ENCODE peak calls at places on chromosomes 11 and 22, in four cellular contexts. One of them, this sample, is unnamed.

GRCh38 chr22:49380828-49381114 is 446.9 kb downstream of the BRD1 start:
- DNase-seq in K562: no peak
- DNase-seq in HepG2: no peak
- DNase-seq in GM12878: no peak
- DNase-seq in this sample: no peak

GRCh38 chr11:116233581-116233980 is 539.2 kb downstream of the BUD13 start:
- DNase-seq in HepG2: no peak
- DNase-seq in GM12878: no peak
- DNase-seq in K562: no peak
- DNase-seq in this sample: no peak

GRCh38 chr11:26199341-26199740 is 132.6 kb upstream of the ANO3 start:
- DNase-seq in GM12878: no peak
- DNase-seq in K562: no peak
- DNase-seq in HepG2: no peak
- DNase-seq in this sample: no peak

GRCh38 chr22:19085233-19086043 is 36.8 kb downstream of the DGCR2 start:
- DNase-seq in HepG2: peak; percentile 26
- DNase-seq in GM12878: peak; percentile 43
- DNase-seq in K562: peak; percentile 71
- DNase-seq in this sample: no peak

GRCh38 chr22:40572976-40573375 is 63.5 kb downstream of the MRTFA start:
- DNase-seq in K562: no peak
- DNase-seq in GM12878: no peak
- DNase-seq in HepG2: no peak
- DNase-seq in this sample: no peak

GRCh38 chr22:32531955-32532818 is 57.6 kb downstream of the FBXO7 start:
- DNase-seq in GM12878: no peak
- DNase-seq in HepG2: peak; percentile 87
- DNase-seq in K562: peak; percentile 74
- DNase-seq in this sample: peak; percentile 67

GRCh38 chr11:90363739-90364138 is 140.9 kb upstream of the CHORDC1 start:
- DNase-seq in HepG2: no peak
- DNase-seq in K562: no peak
- DNase-seq in GM12878: no peak
- DNase-seq in this sample: no peak

GRCh38 chr11:68471360-68472340 is 11.1 kb downstream of the PPP6R3 start:
- DNase-seq in HepG2: no peak
- DNase-seq in K562: no peak
- DNase-seq in GM12878: peak; percentile 32
- DNase-seq in this sample: no peak

GRCh38 chr11:120877746-120878365 is 146.0 kb upstream of the TBCEL start:
- DNase-seq in GM12878: no peak
- DNase-seq in HepG2: no peak
- DNase-seq in K562: no peak
- DNase-seq in this sample: no peak

GRCh38 chr11:27205269-27205668 is 157.7 kb downstream of the CCDC34 start:
- DNase-seq in GM12878: no peak
- DNase-seq in HepG2: no peak
- DNase-seq in K562: no peak
- DNase-seq in this sample: no peak
- TF ChIP-seq CBX5 in GM12878: no peak
- TF ChIP-seq CBX5 in HepG2: no peak
- TF ChIP-seq CBX5 in K562: no peak
- TF ChIP-seq CBX5 in this sample: no peak

GRCh38 chr11:127524618-127525017 is 524.0 kb upstream of the KIRREL3 start:
- DNase-seq in HepG2: no peak
- DNase-seq in K562: no peak
- DNase-seq in GM12878: no peak
- DNase-seq in this sample: no peak

GRCh38 chr11:127521413-127521812 is 520.8 kb upstream of the KIRREL3 start:
- DNase-seq in HepG2: no peak
- DNase-seq in K562: no peak
- DNase-seq in GM12878: no peak
- DNase-seq in this sample: no peak
- TF ChIP-seq CBX5 in HepG2: no peak
- TF ChIP-seq CBX5 in K562: no peak
- TF ChIP-seq CBX5 in GM12878: no peak
- TF ChIP-seq CBX5 in this sample: no peak

GRCh38 chr11:104907521-104908185 is 9.4 kb upstream of the CASP12 start:
- DNase-seq in HepG2: no peak
- DNase-seq in K562: no peak
- DNase-seq in GM12878: no peak
- DNase-seq in this sample: no peak
- TF ChIP-seq CBX5 in HepG2: no peak
- TF ChIP-seq CBX5 in K562: no peak
- TF ChIP-seq CBX5 in GM12878: no peak
- TF ChIP-seq CBX5 in this sample: no peak

GRCh38 chr11:10584071-10584501 is 15.6 kb upstream of the LYVE1 start:
- DNase-seq in K562: peak; percentile 51
- DNase-seq in HepG2: no peak
- DNase-seq in GM12878: no peak
- DNase-seq in this sample: no peak
- TF ChIP-seq CBX5 in K562: no peak
- TF ChIP-seq CBX5 in HepG2: no peak
- TF ChIP-seq CBX5 in GM12878: no peak
- TF ChIP-seq CBX5 in this sample: no peak

DNA sequence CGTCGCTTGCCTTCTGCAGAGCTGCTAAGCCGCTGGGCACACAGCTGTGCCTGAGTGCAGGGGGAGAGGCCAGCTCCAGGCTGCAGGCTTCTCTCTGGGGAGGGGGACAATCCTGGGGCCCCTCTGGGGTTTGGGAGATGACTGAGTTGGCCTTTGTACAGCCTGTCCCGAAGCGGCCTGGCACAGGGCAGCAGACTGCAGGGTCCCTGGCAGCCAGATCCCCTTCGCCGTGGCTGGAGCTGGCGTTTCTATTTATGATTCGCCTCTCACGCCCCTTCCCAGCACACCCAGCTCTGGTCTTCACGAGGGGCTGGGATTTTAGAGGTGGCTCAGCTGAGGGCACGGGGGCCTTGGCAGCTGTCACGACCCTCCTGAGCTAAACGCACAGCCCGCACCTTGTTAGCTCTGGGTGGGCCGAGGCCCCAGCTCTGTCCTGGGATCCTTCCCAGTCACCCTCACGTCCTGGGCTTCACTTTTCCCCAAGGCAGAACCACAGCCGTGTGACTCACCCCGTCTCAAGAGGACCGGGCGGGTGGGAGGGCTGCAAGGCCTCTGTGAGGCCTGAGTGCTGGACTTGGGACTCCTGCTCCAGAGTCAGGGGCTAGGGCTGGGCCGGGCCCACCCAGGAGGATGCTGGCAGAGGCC is 18.4 kb downstream of the OSBPL5 start:
- DNase-seq in K562: no peak
- DNase-seq in GM12878: no peak
- DNase-seq in HepG2: no peak
- DNase-seq in this sample: no peak
- TF ChIP-seq CBX5 in K562: no peak
- TF ChIP-seq CBX5 in GM12878: no peak
- TF ChIP-seq CBX5 in HepG2: no peak
- TF ChIP-seq CBX5 in this sample: no peak

GRCh38 chr11:35619030-35619753 is 932 bp downstream of the FJX1 start:
- DNase-seq in HepG2: no peak
- DNase-seq in GM12878: no peak
- DNase-seq in K562: peak; percentile 25
- DNase-seq in this sample: peak; percentile 73

GRCh38 chr11:35621620-35622019 is 3.4 kb downstream of the FJX1 start:
- DNase-seq in HepG2: no peak
- DNase-seq in K562: no peak
- DNase-seq in GM12878: no peak
- DNase-seq in this sample: no peak

GRCh38 chr11:35618497-35619029 is 303 bp downstream of the FJX1 start:
- DNase-seq in HepG2: no peak
- DNase-seq in GM12878: no peak
- DNase-seq in K562: peak; percentile 25
- DNase-seq in this sample: no peak

GRCh38 chr11:35622070-35622469 is 3.8 kb downstream of the FJX1 start:
- DNase-seq in K562: no peak
- DNase-seq in HepG2: peak; percentile 6
- DNase-seq in GM12878: no peak
- DNase-seq in this sample: no peak

GRCh38 chr11:35619754-35620640 is 1.7 kb downstream of the FJX1 start:
- DNase-seq in HepG2: peak; percentile 38
- DNase-seq in GM12878: no peak
- DNase-seq in K562: peak; percentile 50
- DNase-seq in this sample: peak; percentile 73
- TF ChIP-seq CBX5 in HepG2: no peak
- TF ChIP-seq CBX5 in GM12878: no peak
- TF ChIP-seq CBX5 in K562: no peak
- TF ChIP-seq CBX5 in this sample: no peak

DNA sequence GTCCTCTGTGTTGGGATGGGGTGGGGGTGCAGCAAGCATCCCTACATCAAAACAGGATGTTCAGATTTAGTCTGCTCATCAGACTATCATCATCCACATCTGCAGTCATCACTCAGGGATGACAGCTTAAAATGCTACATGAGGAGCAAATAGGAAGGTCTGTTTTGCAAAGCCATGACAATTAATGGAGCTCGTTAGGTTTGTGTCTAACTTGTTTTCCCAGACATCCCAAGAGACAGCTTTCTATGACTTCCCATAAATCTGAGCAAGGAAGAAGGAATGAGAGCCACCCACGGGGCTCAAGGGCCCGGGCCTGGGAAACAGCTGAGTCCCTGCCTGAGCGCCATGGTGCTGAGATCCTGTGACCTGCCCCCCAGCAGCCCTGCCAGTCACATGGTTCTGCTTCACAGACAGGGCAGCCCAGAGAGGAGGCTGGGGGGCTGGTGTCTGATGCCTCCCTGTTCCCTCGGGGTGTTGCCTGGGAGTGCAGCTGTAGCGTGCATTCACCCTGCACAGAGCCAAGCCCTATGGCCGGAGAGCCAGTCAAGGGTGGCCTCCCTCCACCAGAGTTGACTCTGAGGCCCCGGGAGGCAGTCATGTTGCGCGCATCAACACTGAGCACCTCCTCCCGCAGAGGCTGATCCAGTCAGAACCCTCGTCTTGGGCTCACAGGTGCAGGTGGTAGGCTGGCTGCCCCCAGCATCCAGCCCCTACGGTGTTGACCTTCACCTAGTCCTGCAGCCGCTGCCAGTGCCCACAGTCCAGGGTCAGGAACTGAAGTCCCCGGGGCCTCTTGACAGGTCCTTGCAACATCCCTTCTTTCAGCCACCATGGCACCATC is 12.1 kb downstream of the DERL3 start:
- DNase-seq in GM12878: no peak
- DNase-seq in HepG2: no peak
- DNase-seq in K562: no peak
- DNase-seq in this sample: no peak
- TF ChIP-seq CBX5 in GM12878: no peak
- TF ChIP-seq CBX5 in HepG2: no peak
- TF ChIP-seq CBX5 in K562: no peak
- TF ChIP-seq CBX5 in this sample: no peak

GRCh38 chr11:5767056-5767455 is 13.0 kb downstream of the OR52N4 start:
- DNase-seq in HepG2: no peak
- DNase-seq in GM12878: no peak
- DNase-seq in K562: no peak
- DNase-seq in this sample: no peak
- TF ChIP-seq CBX5 in HepG2: no peak
- TF ChIP-seq CBX5 in GM12878: no peak
- TF ChIP-seq CBX5 in K562: no peak
- TF ChIP-seq CBX5 in this sample: no peak

GRCh38 chr11:8019671-8020597 is 32.8 kb downstream of the EIF3F start:
- DNase-seq in HepG2: no peak
- DNase-seq in K562: no peak
- DNase-seq in GM12878: no peak
- DNase-seq in this sample: peak; percentile 45
- TF ChIP-seq CBX5 in HepG2: no peak
- TF ChIP-seq CBX5 in K562: no peak
- TF ChIP-seq CBX5 in GM12878: no peak
- TF ChIP-seq CBX5 in this sample: no peak

This sample was measured in H1.